ENCODE peak calls at places on chromosomes 5 and 9, in four cellular contexts. E is right lobe of liver, X is gastrocnemius medialis, C is K562. Q is an unnamed sample. For H3K4me1, the result is how much of the 10 kb centered on the place peaks cover.

GRCh38 chr5:7756453-7756852 is 94.5 kb downstream of the CFAP90 start:
- ATAC-seq in E (no peak), X (peak), C (no peak), Q (no peak)

GRCh38 chr9:120910643-120911042 is 16.0 kb downstream of the TRAF1 start:
- ATAC-seq in E (no peak), X (no peak), C (no peak), Q (no peak)

GRCh38 chr5:111060169-111060568 is 11.3 kb upstream of the TSLP start:
- ATAC-seq in E (no peak), X (no peak), C (no peak), Q (no peak)

GRCh38 chr9:15115702-15116639 is 191.0 kb downstream of the TTC39B start:
- ATAC-seq in E (no peak), X (peak), C (no peak), Q (no peak)

GRCh38 chr5:14503017-14503680 is 78.4 kb upstream of the OTULINL start:
- ATAC-seq in E (peak), X (peak), C (no peak), Q (no peak)

GRCh38 chr5:80665057-80665456 is 10.3 kb upstream of the DHFR start:
- ATAC-seq in E (no peak), X (no peak), C (no peak), Q (no peak)

GRCh38 chr5:106759152-106759551 is 911.6 kb downstream of the EFNA5 start:
- ATAC-seq in E (no peak), X (no peak), C (no peak), Q (no peak)

GRCh38 chr5:231661-232060 is 13.5 kb downstream of the SDHA start:
- ATAC-seq in E (no peak), X (no peak), C (no peak), Q (no peak)

GRCh38 chr5:167463939-167464338 is 827.5 kb upstream of the WWC1 start:
- ATAC-seq in E (no peak), X (no peak), C (no peak), Q (no peak)

GRCh38 chr9:96644137-96644536 is 11.0 kb downstream of the PRXL2C start:
- ATAC-seq in E (no peak), X (no peak), C (no peak), Q (no peak)

GRCh38 chr5:95392593-95393182 is 1.5 kb downstream of the FAM81B start:
- ATAC-seq in E (peak), X (no peak), C (peak), Q (no peak)

GRCh38 chr5:1724822-1725602 is 74.6 kb downstream of the MRPL36 start:
- ATAC-seq in E (no peak), X (no peak), C (peak), Q (no peak)

GRCh38 chr5:128406863-128407262 is 131.2 kb downstream of the FBN2 start:
- ATAC-seq in E (no peak), X (no peak), C (no peak), Q (no peak)

GRCh38 chr5:97375959-97376358 is 192.9 kb upstream of the RIOK2 start:
- ATAC-seq in E (no peak), X (no peak), C (no peak), Q (no peak)

GRCh38 chr5:123035320-123035949 is 1.1 kb downstream of the PPIC start:
- ATAC-seq in E (no peak), X (no peak), C (peak), Q (no peak)

GRCh38 chr5:140207250-140207954 is 32.4 kb downstream of the CYSTM1 start:
- ATAC-seq in E (peak), X (no peak), C (no peak), Q (no peak)

GRCh38 chr5:157545911-157546310 is 29.7 kb downstream of the ADAM19 start:
- ATAC-seq in E (no peak), X (no peak), C (no peak), Q (no peak)

GRCh38 chr9:30722065-30722464 is 1662.4 kb upstream of the ACO1 start:
- ATAC-seq in E (no peak), X (no peak), C (no peak), Q (no peak)

GRCh38 chr5:125026900-125027731 is 280.7 kb upstream of the ZNF608 start:
- ATAC-seq in E (peak), X (no peak), C (no peak), Q (no peak)

GRCh38 chr9:84589514-84589913 is 80.0 kb upstream of the NTRK2 start:
- ATAC-seq in E (no peak), X (no peak), C (no peak), Q (no peak)

GRCh38 chr5:109910874-109911273 is 221.1 kb downstream of the MAN2A1 start:
- ATAC-seq in E (no peak), X (no peak), C (no peak), Q (no peak)

GRCh38 chr5:52015760-52016159 is 632.5 kb downstream of the ISL1 start:
- ATAC-seq in E (peak), X (no peak), C (no peak), Q (no peak)

GRCh38 chr5:81006955-81007636 is 46.9 kb downstream of the RASGRF2 start:
- ATAC-seq in E (no peak), X (no peak), C (no peak), Q (no peak)

GRCh38 chr5:72485366-72486052 is 21.7 kb downstream of the ZNF366 start:
- ATAC-seq in E (no peak), X (peak), C (no peak), Q (no peak)

GRCh38 chr9:13804532-13804931 is 509.4 kb downstream of the NFIB start:
- ATAC-seq in E (peak), X (no peak), C (no peak), Q (no peak)

GRCh38 chr9:117135481-117135880 is 279.4 kb downstream of the ASTN2 start:
- ATAC-seq in E (no peak), X (no peak), C (no peak), Q (no peak)

GRCh38 chr9:113966394-113966793 is 90.3 kb downstream of the ZNF618 start:
- ATAC-seq in E (peak), X (peak), C (no peak), Q (peak)

GRCh38 chr5:151892393-151892792 is 32.3 kb downstream of the GLRA1 start:
- ATAC-seq in E (no peak), X (no peak), C (no peak), Q (no peak)

GRCh38 chr5:141692919-141693848 is 11.2 kb upstream of the ARAP3 start:
- ATAC-seq in E (no peak), X (no peak), C (peak), Q (no peak)

GRCh38 chr5:5767286-5767928 is 344.9 kb downstream of the ICE1 start:
- ATAC-seq in E (peak), X (peak), C (no peak), Q (no peak)

GRCh38 chr5:10275991-10276390 is 25.9 kb downstream of the CCT5 start:
- ATAC-seq in E (peak), X (no peak), C (no peak), Q (peak)

GRCh38 chr9:133057006-133057405 is 4.8 kb upstream of the CEL start:
- ATAC-seq in E (no peak), X (no peak), C (no peak), Q (no peak)

GRCh38 chr9:114811301-114811700 is 5.5 kb upstream of the TNFSF15 start:
- ATAC-seq in E (no peak), X (no peak), C (no peak), Q (no peak)

GRCh38 chr9:36144322-36145206 is 8.0 kb downstream of the GLIPR2 start:
- ATAC-seq in E (no peak), X (no peak), C (no peak), Q (no peak)

GRCh38 chr9:36143242-36143641 is 6.7 kb downstream of the GLIPR2 start:
- ATAC-seq in E (no peak), X (no peak), C (no peak), Q (no peak)

GRCh38 chr9:36141288-36141687 is 4.8 kb downstream of the GLIPR2 start:
- ATAC-seq in E (no peak), X (no peak), C (no peak), Q (no peak)

GRCh38 chr9:36141761-36142160 is 5.2 kb downstream of the GLIPR2 start:
- ATAC-seq in E (no peak), X (no peak), C (no peak), Q (no peak)

GRCh38 chr9:36142510-36143161 is 6.1 kb downstream of the GLIPR2 start:
- ATAC-seq in E (peak), X (peak), C (peak), Q (peak)
- H3K4me1 ChIP-seq in E (under half), X (under half), C (under half), Q (half or more)

DNA sequence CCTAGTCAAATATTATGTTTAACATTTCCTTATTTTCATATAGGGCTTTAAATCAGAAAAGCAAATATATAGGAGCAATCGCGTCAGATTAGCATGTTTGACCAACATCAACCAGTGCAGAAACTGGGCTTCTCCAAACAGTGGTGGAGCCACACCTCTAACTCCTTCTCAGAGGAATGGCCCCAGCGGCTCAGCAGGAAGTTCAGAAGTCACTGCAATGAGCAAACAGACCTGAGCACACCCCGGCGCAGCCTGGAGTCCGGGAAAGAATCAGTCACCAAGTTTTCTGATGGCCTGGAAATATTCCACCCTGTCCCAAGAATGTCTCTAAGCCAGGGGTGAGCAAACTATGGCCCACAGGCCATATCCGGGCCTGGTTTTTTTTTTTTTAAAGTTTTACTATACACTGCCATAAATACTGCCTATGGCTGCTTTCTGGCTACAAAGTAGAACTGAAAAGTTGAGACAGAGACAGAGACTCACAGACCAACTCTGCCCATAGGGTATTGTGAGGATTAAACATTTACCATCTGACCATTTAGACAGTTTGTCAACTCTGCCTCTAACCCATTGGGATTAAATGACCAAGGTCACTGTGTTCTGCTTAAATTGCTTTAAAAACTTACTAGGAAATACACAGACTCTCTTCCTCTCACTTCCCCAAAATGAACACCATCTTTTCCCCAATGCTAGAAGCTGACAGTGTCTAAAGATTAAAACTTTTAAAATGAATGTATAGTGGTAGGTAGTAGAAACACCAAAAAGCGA is 5.4 kb downstream of the GOLM1 start:
- ATAC-seq in E (peak), X (no peak), C (peak), Q (no peak)
- TF ChIP-seq POLR2A in E (peak), X (no peak), C (no peak), Q (no peak)

GRCh38 chr5:172769598-172770373 is 1.2 kb downstream of the DUSP1 start:
- ATAC-seq in E (no peak), X (no peak), C (no peak), Q (no peak)

GRCh38 chr5:172770675-172771438 is at the start of gene DUSP1:
- ATAC-seq in E (peak), X (peak), C (peak), Q (peak)

GRCh38 chr5:172770374-172770674 is 671 bp downstream of the DUSP1 start:
- ATAC-seq in E (no peak), X (no peak), C (no peak), Q (no peak)

GRCh38 chr5:172772112-172772906 is 1.3 kb upstream of the DUSP1 start:
- ATAC-seq in E (peak), X (peak), C (peak), Q (peak)

GRCh38 chr5:172771439-172772111 is 580 bp upstream of the DUSP1 start:
- ATAC-seq in E (no peak), X (no peak), C (no peak), Q (no peak)
- H3K4me1 ChIP-seq in E (under half), X (under half), C (under half), Q (under half)

DNA sequence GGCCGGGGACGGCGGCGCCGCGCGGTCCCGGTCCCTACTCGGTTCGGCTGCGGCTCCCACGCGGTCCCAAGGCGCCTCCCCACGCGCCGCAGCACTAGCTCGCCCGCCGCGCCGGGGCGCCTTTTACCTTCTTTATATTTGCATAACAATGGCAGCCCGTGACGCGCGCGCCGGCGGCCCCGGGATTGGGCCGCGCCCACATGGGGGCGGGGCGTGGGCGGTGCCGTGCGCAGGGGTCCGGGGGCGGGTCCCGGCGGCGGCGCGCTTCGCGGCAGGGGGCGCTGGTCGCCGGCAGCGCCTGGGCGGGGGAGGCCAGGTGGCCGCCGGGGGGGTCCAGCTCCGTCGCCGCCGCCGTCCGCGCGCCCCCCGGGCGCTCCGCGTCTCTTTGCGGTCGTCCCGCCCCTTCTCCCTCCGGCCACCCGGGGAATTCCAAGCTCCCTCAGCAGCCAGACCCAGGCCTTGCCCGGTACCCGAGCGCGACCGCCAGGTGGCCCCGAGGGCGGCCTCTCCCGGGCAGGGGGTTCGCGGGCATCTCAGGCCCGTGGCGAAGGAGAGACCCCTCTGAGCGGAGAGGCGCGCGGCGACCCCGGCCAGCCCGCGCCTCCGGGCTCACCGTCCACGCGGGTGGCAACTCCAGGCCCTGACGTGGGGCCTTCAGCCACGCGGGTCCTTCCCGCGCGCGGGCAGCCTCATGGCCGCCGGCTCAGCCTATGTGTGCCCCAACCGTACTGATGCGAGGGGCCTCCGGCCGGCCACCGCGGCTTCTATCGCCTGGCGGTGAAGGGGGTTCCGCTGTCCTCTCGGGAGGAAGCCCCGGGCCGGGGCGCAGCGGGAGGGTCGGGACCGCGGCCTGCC is at the start of gene NRARP:
- ATAC-seq in E (peak), X (peak), C (peak), Q (peak)
- TF ChIP-seq POLR2A in E (peak), X (peak), C (peak), Q (peak)

GRCh38 chr5:172146748-172147092 is 41.3 kb downstream of the STK10 start:
- ATAC-seq in E (no peak), X (no peak), C (no peak), Q (no peak)
- H3K4me1 ChIP-seq in E (under half), X (under half), C (half or more), Q (under half)

GRCh38 chr5:160159991-160160826 is 41.0 kb upstream of the PWWP2A start:
- ATAC-seq in E (no peak), X (no peak), C (peak), Q (no peak)
- TF ChIP-seq POLR2A in E (no peak), X (no peak), C (no peak), Q (no peak)

GRCh38 chr5:100856462-100856861 is 46.6 kb downstream of the ST8SIA4 start:
- ATAC-seq in E (no peak), X (no peak), C (no peak), Q (no peak)

GRCh38 chr5:100855295-100855694 is 47.8 kb downstream of the ST8SIA4 start:
- ATAC-seq in E (no peak), X (no peak), C (no peak), Q (no peak)

GRCh38 chr5:100854594-100854993 is 48.5 kb downstream of the ST8SIA4 start:
- ATAC-seq in E (peak), X (peak), C (no peak), Q (no peak)

GRCh38 chr5:100853582-100853981 is 49.5 kb downstream of the ST8SIA4 start:
- ATAC-seq in E (no peak), X (no peak), C (no peak), Q (no peak)

DNA sequence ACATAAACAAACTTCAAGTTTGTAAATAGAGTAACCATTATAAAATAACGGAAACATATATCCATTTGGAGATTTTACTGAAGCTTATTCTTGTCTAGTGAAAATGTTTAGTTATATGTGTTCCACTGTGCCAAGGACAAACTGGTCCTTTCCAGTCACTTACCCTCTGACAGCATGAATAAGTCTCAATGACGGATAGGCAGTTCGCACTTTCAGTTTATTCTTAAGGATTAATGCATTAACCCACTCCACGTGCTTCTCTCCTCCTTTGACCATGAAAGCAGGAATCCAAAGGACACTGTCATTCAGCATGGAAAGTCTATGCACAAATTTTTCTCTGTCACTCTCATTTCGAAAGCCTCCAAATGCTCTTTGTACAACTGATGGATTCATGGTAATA is 47.1 kb downstream of the ST8SIA4 start:
- ATAC-seq in E (no peak), X (no peak), C (no peak), Q (no peak)
- H3K4me1 ChIP-seq in E (under half), X (under half), C (under half), Q (under half)

GRCh38 chr9:126117631-126118030 is 209.0 kb upstream of the MVB12B start:
- ATAC-seq in E (no peak), X (no peak), C (no peak), Q (no peak)
- TF ChIP-seq POLR2A in E (no peak), X (no peak), C (no peak), Q (no peak)

Q was measured in gastroesophageal sphincter.